ENCODE peak calls at places on chromosomes 13 and 19, in ten cellular contexts. X, P, I, N, T, U, M, J, R and A are unnamed samples.

GRCh38 chr19:39310558-39311311 is 9.9 kb downstream of the LRFN1 start:
- DNase-seq in M (no peak), I (no peak), X (peak), U (no peak), N (no peak), R (no peak), J (no peak), P (no peak), T (no peak), A (no peak)

GRCh38 chr19:50551034-50551712 is 17.1 kb downstream of the LRRC4B start:
- DNase-seq in J (no peak), N (no peak), X (no peak), M (no peak), T (no peak), I (no peak), U (no peak), P (no peak), R (no peak), A (no peak)

GRCh38 chr19:39736088-39736487 is 1.7 kb downstream of the CLC start:
- DNase-seq in M (no peak), X (no peak), I (no peak), N (no peak), U (no peak), P (no peak), R (no peak), J (no peak), T (no peak), A (no peak)

GRCh38 chr13:100751826-100752225 is 77.2 kb upstream of the TMTC4 start:
- DNase-seq in U (no peak), J (no peak), N (no peak), X (no peak), T (no peak), M (no peak), I (no peak), P (no peak), R (no peak), A (no peak)

GRCh38 chr19:13765395-13766094 is 1.2 kb downstream of the MRI1 start:
- DNase-seq in N (no peak), I (no peak), T (no peak), U (no peak), X (peak), M (no peak), P (no peak), R (no peak), J (no peak), A (no peak)

GRCh38 chr19:54287456-54287855 is 6.5 kb upstream of the LILRB2 start:
- DNase-seq in N (no peak), R (no peak), P (no peak), M (peak), U (peak), J (peak), T (peak), I (no peak), X (peak), A (no peak)

GRCh38 chr13:32415019-32415418 is 12.9 kb downstream of the N4BP2L1 start:
- DNase-seq in T (peak), R (no peak), U (no peak), P (no peak), J (no peak), N (no peak), I (no peak), M (no peak), X (peak), A (no peak)

GRCh38 chr19:15829277-15829770 is 13.9 kb upstream of the OR10H1 start:
- DNase-seq in U (no peak), T (no peak), N (no peak), P (no peak), R (no peak), J (no peak), M (no peak), I (no peak), X (no peak), A (no peak)

GRCh38 chr19:3276341-3276799 is 51.9 kb downstream of the CELF5 start:
- DNase-seq in X (no peak), U (no peak), M (no peak), T (no peak), P (no peak), R (peak), J (no peak), I (peak), N (peak), A (peak)

GRCh38 chr19:15124572-15125231 is 17.5 kb downstream of the SYDE1 start:
- DNase-seq in U (no peak), M (no peak), T (no peak), R (no peak), N (peak), P (peak), J (no peak), I (no peak), X (peak), A (no peak)

GRCh38 chr19:45250832-45251451 is at the start of gene MARK4:
- DNase-seq in J (peak), T (peak), R (peak), M (peak), I (no peak), U (peak), P (peak), X (peak), N (peak), A (peak)

GRCh38 chr19:46920341-46920740 is 59.5 kb downstream of the ARHGAP35 start:
- DNase-seq in J (no peak), P (no peak), N (no peak), M (no peak), R (no peak), U (no peak), X (no peak), T (no peak), I (no peak), A (no peak)

GRCh38 chr19:7736148-7736547 is 4.2 kb upstream of the CLEC4G start:
- DNase-seq in M (no peak), I (no peak), T (no peak), R (peak), P (no peak), U (no peak), J (no peak), X (no peak), N (no peak), A (no peak)

GRCh38 chr19:50878851-50879250 is 5.6 kb downstream of the KLK2 start:
- DNase-seq in M (no peak), X (no peak), T (no peak), U (no peak), P (no peak), N (no peak), R (no peak), I (no peak), J (no peak), A (no peak)

GRCh38 chr19:49017666-49018351 is 918 bp upstream of the LHB start:
- DNase-seq in R (no peak), T (peak), I (no peak), U (peak), M (peak), P (peak), X (peak), N (peak), J (peak), A (peak)

GRCh38 chr19:4586691-4587090 is 27.2 kb upstream of the SEMA6B start:
- DNase-seq in X (no peak), R (no peak), I (no peak), P (no peak), T (no peak), N (no peak), U (no peak), J (no peak), M (no peak), A (no peak)

GRCh38 chr19:18488838-18489626 is 32.8 kb downstream of the ELL start:
- DNase-seq in M (no peak), X (no peak), T (no peak), N (peak), P (peak), J (no peak), R (no peak), U (no peak), I (no peak), A (no peak)

GRCh38 chr13:37598572-37598971 is at the start of gene POSTN:
- DNase-seq in J (peak), R (no peak), N (no peak), X (peak), T (peak), U (no peak), P (no peak), I (no peak), M (peak), A (no peak)

GRCh38 chr13:58999851-59000250 is 1163.9 kb downstream of the DIAPH3 start:
- DNase-seq in X (no peak), M (peak), J (no peak), N (no peak), I (no peak), R (no peak), U (no peak), T (no peak), P (no peak), A (no peak)

GRCh38 chr19:31349160-31349881 is at the start of gene TSHZ3:
- DNase-seq in R (peak), X (peak), P (peak), I (peak), T (peak), N (peak), J (peak), M (peak), U (peak), A (peak)

GRCh38 chr19:35596366-35596999 is 10.5 kb downstream of the PMIS2 start:
- DNase-seq in R (no peak), J (no peak), P (no peak), U (no peak), I (no peak), X (no peak), N (no peak), M (no peak), T (peak), A (no peak)

GRCh38 chr13:111399334-111399733 is 78.9 kb downstream of the TEX29 start:
- DNase-seq in P (no peak), N (no peak), U (no peak), X (no peak), R (no peak), I (no peak), M (no peak), J (no peak), T (no peak), A (no peak)

GRCh38 chr13:33509642-33510229 is 224.2 kb upstream of the STARD13 start:
- DNase-seq in R (peak), U (peak), M (peak), P (no peak), T (peak), I (peak), X (peak), J (no peak), N (no peak), A (no peak)

GRCh38 chr19:18167975-18168645 is 5.5 kb upstream of the IFI30 start:
- DNase-seq in J (peak), N (peak), M (no peak), T (peak), R (no peak), I (no peak), X (peak), U (no peak), P (peak), A (peak)

GRCh38 chr13:66503890-66504289 is 726.2 kb downstream of the PCDH9 start:
- DNase-seq in J (no peak), U (no peak), M (no peak), I (no peak), R (no peak), P (no peak), X (no peak), N (no peak), T (no peak), A (no peak)

GRCh38 chr13:49435992-49436391 is 7.9 kb downstream of the CAB39L start:
- DNase-seq in R (no peak), N (no peak), X (peak), T (peak), P (no peak), U (peak), M (peak), I (no peak), J (peak), A (no peak)

GRCh38 chr13:72864142-72865035 is 82.5 kb downstream of the PIBF1 start:
- DNase-seq in T (peak), U (peak), I (no peak), P (no peak), R (no peak), X (peak), N (no peak), J (peak), M (peak), A (no peak)

GRCh38 chr13:98509271-98510155 is 67.4 kb downstream of the STK24 start:
- DNase-seq in N (no peak), R (no peak), X (peak), P (no peak), M (peak), J (peak), T (peak), I (peak), U (peak), A (peak)

GRCh38 chr19:42563352-42564210 is 31.1 kb downstream of the CEACAM8 start:
- DNase-seq in I (no peak), J (peak), P (no peak), T (peak), R (no peak), M (peak), U (peak), N (peak), X (peak), A (no peak)

GRCh38 chr13:23828866-23829265 is 60.3 kb downstream of the MIPEP start:
- DNase-seq in U (peak), P (no peak), I (no peak), T (peak), X (peak), J (peak), M (peak), R (no peak), N (no peak), A (no peak)

GRCh38 chr19:48006762-48007161 is 12.3 kb downstream of the ELSPBP1 start:
- DNase-seq in I (no peak), J (no peak), P (no peak), X (peak), M (no peak), T (no peak), R (no peak), U (no peak), N (no peak), A (no peak)

GRCh38 chr19:3407556-3408516 is 41.5 kb downstream of the NFIC start:
- DNase-seq in P (peak), N (peak), M (peak), J (no peak), T (peak), X (peak), I (no peak), U (peak), R (no peak), A (no peak)

GRCh38 chr19:36213793-36214387 is 575 bp downstream of the ZNF565 start:
- DNase-seq in J (peak), U (peak), X (peak), P (no peak), N (no peak), I (peak), R (no peak), M (peak), T (no peak), A (no peak)

GRCh38 chr13:49297338-49297737 is 49.6 kb downstream of the CDADC1 start:
- DNase-seq in J (no peak), R (no peak), N (no peak), U (no peak), M (no peak), X (peak), P (no peak), T (no peak), I (no peak), A (no peak)

DNA sequence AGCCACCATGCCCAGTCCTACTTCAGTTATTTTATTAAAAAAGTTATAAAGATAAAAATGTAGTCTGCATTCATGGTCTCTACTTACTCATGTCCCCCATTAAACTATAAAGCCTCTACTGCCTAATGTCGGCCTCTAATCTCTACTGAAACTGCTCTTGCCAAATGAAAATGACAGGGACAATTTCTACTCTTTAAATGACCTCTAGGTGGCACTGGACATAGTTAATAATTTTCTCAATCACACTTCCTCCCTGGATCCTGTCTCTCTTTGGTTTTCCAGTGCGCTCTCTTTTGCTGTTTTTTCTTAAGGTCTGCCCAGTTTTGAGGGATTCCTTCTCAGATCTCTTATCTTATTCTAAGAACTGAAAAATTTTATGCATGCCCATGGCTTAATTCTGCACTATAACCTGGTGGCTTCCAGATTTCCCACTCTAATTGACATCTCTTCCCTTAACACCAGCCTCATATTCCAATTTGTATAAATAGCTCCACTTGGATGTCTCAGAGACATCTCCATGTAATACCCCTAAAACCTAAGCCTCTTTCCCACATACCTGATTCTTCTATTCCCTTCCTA is 54.3 kb downstream of the MTMR6 start:
- DNase-seq in U (peak), T (peak), P (no peak), M (peak), R (no peak), X (peak), N (no peak), J (peak), I (no peak), A (no peak)
- H3K4me3 ChIP-seq in U (no peak), T (no peak), P (no peak), M (no peak), R (no peak), X (no peak), N (no peak), J (no peak), I (no peak), A (no peak)

GRCh38 chr19:867855-868457 is 8.5 kb downstream of the CFD start:
- DNase-seq in J (no peak), T (no peak), R (peak), I (no peak), N (no peak), M (no peak), X (no peak), P (no peak), U (no peak), A (no peak)

GRCh38 chr19:868458-869244 is 9.2 kb downstream of the CFD start:
- DNase-seq in M (no peak), T (no peak), X (no peak), P (no peak), N (no peak), J (no peak), I (no peak), R (peak), U (no peak), A (no peak)

GRCh38 chr19:870314-870713 is 10.8 kb downstream of the CFD start:
- DNase-seq in I (no peak), U (no peak), P (no peak), J (no peak), M (no peak), R (no peak), X (no peak), N (no peak), T (no peak), A (no peak)

GRCh38 chr19:870963-871401 is 11.5 kb downstream of the CFD start:
- DNase-seq in I (no peak), X (no peak), N (no peak), T (no peak), R (peak), J (peak), M (peak), P (peak), U (no peak), A (no peak)

DNA sequence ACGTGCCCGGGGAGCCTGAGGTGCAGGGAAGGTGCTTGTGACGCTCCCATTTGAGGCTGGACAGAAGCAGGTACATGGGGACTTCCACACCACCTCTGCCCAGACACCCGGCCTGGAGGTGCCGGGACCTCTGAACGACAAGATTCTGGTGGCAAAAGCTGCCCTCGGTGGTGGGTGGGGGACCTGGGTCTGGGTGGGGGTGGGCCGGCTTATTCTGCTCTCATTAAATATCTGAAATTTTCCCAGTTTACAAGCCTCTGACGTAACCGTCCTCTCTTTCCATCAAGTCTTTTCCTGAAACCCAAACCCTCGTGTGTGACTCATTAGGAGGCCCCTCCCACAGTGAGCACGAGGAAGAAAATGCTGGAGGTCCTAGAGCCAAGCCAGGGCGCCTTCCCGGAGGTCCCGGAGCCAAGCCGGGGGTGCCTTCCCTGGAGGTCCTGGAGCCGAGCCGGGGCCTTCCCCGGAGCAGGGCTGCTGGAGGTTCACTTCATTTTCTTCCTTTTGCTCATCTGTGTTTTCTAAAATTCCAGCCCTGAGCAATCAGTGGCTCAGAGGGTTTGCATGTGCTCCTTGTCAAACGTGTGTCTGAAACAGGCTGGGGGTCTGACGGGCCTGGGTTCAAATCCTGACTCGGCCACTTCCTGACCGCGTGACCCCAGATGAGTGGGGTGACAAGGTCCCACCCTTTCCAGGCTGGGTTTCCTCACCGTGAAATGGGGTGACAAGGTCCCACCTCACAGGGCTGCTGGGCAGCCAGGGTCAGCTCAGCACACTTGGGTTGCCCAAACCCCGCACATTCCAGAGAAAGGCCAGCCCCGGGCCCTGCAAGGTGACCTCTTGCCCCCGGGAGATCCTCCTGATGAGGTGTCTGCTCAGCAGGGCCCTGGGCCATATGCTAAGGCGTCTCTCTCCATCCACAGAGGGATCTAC is 10.0 kb downstream of the CFD start:
- DNase-seq in R (peak), M (peak), T (peak), U (peak), X (peak), J (peak), I (peak), N (no peak), P (peak), A (peak)
- H3K4me3 ChIP-seq in R (no peak), M (no peak), T (no peak), U (no peak), X (no peak), J (no peak), I (no peak), N (no peak), P (no peak), A (no peak)

GRCh38 chr13:21074601-21075302 is 13.4 kb upstream of the LATS2 start:
- DNase-seq in I (no peak), X (peak), R (no peak), J (no peak), P (no peak), M (no peak), T (peak), N (no peak), U (peak), A (no peak)
- H3K4me3 ChIP-seq in I (no peak), X (peak), R (peak), J (no peak), P (peak), M (no peak), T (no peak), N (no peak), U (peak), A (no peak)

GRCh38 chr19:52689804-52690394 is 44.9 kb downstream of the ZNF611 start:
- DNase-seq in T (peak), X (peak), P (peak), I (peak), R (peak), U (peak), J (no peak), M (no peak), N (peak), A (no peak)

GRCh38 chr19:52691215-52691610 is 43.6 kb downstream of the ZNF611 start:
- DNase-seq in N (no peak), R (no peak), P (no peak), X (peak), T (no peak), J (no peak), I (no peak), U (no peak), M (no peak), A (no peak)

GRCh38 chr19:52692431-52693008 is 42.3 kb downstream of the ZNF611 start:
- DNase-seq in J (no peak), N (no peak), M (no peak), T (no peak), X (no peak), R (no peak), P (no peak), U (no peak), I (no peak), A (no peak)

GRCh38 chr19:52690395-52691214 is 44.2 kb downstream of the ZNF611 start:
- DNase-seq in M (peak), I (peak), U (peak), R (peak), T (peak), X (peak), P (peak), N (peak), J (peak), A (peak)

DNA sequence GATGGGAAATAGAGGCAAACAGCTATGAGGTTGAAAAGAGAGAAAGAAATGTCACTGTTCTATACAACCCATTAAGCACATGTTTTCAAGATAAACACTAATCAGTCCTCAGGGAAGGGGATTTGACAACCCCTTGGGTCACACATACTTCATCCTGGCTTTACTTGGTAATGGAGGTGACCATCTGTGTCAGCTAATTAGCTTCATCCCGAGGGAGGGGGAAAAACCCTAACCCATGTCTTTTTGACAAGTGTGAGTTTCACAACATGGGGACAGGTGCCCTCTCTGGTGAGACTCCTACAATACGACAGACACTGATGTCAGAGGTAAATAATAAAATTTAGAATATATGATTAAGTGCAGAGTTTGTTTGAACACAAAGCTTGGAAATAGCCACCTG is 43.1 kb downstream of the ZNF611 start:
- DNase-seq in R (no peak), I (no peak), X (no peak), J (no peak), M (no peak), T (no peak), N (no peak), P (no peak), U (no peak), A (no peak)
- H3K4me3 ChIP-seq in R (no peak), I (no peak), X (no peak), J (no peak), M (no peak), T (no peak), N (no peak), P (no peak), U (no peak), A (no peak)